ENCODE peak calls at places on chromosomes 4 and X, in seven cellular contexts. H, E, Z, B, Y, M and V are unnamed samples.

GRCh38 chr4:138190452-138190858 is 51.7 kb downstream of the SLC7A11 start:
- DNase-seq in E (no peak), H (no peak), Z (no peak), B (no peak), M (no peak), Y (no peak), V (no peak)

GRCh38 chrX:154693394-154693793 is 40.0 kb upstream of the CTAG2 start:
- DNase-seq in H (no peak), M (no peak), Y (no peak), B (no peak), Z (no peak), E (no peak), V (no peak)

GRCh38 chr4:13193662-13194061 is 290.5 kb downstream of the RAB28 start:
- DNase-seq in H (no peak), Z (no peak), Y (no peak), E (no peak), B (no peak), M (no peak), V (no peak)

GRCh38 chrX:101078716-101079115 is at the start of gene TMEM35A:
- DNase-seq in E (no peak), M (peak), H (no peak), Z (no peak), B (no peak), Y (peak), V (no peak)

GRCh38 chr4:87502580-87503238 is 26.5 kb downstream of the SPARCL1 start:
- DNase-seq in Z (no peak), H (no peak), E (no peak), M (no peak), Y (no peak), B (no peak), V (peak)

GRCh38 chrX:109270580-109271484 is 211.1 kb downstream of the GUCY2F start:
- DNase-seq in Y (peak), H (peak), M (peak), E (peak), B (no peak), Z (peak), V (peak)

GRCh38 chrX:110745288-110745687 is 50.3 kb downstream of the CHRDL1 start:
- DNase-seq in B (no peak), H (no peak), M (no peak), Z (no peak), E (no peak), Y (no peak), V (no peak)

GRCh38 chr4:143354990-143355389 is 18.3 kb downstream of the GAB1 start:
- DNase-seq in H (no peak), E (no peak), M (no peak), Z (no peak), Y (no peak), B (no peak), V (no peak)

GRCh38 chrX:118024482-118024881 is 92.1 kb downstream of the KLHL13 start:
- DNase-seq in M (no peak), E (no peak), B (no peak), H (no peak), Y (no peak), Z (no peak), V (no peak)

GRCh38 chr4:58247792-58248191 is 1137.6 kb upstream of the IGFBP7 start:
- DNase-seq in M (no peak), Y (no peak), B (no peak), E (no peak), H (no peak), Z (no peak), V (no peak)

GRCh38 chr4:173878701-173879100 is 348.7 kb upstream of the HAND2 start:
- DNase-seq in M (no peak), Z (no peak), Y (peak), B (no peak), H (no peak), E (peak), V (no peak)

GRCh38 chrX:37409278-37409677 is 60.1 kb downstream of the PRRG1 start:
- DNase-seq in E (no peak), Y (no peak), M (no peak), Z (no peak), H (no peak), B (no peak), V (no peak)

GRCh38 chrX:109485470-109486340 is 3.8 kb upstream of the GUCY2F start:
- DNase-seq in H (peak), B (peak), M (peak), E (peak), Z (peak), Y (peak), V (peak)

GRCh38 chr4:152138451-152138850 is 377.6 kb upstream of the GATB start:
- DNase-seq in H (no peak), Z (no peak), M (no peak), B (no peak), Y (no peak), E (no peak), V (no peak)

GRCh38 chr4:41887821-41888699 is 47.2 kb upstream of the TMEM33 start:
- DNase-seq in M (peak), Z (no peak), B (peak), H (no peak), Y (peak), E (peak), V (peak)

GRCh38 chr4:15162046-15162445 is 159.8 kb downstream of the CPEB2 start:
- DNase-seq in E (no peak), Y (no peak), H (no peak), M (no peak), Z (no peak), B (no peak), V (no peak)

GRCh38 chr4:163493643-163494359 is 689 bp upstream of the TMA16 start:
- DNase-seq in Y (no peak), B (no peak), M (no peak), H (no peak), E (no peak), Z (peak), V (no peak)

GRCh38 chr4:143517764-143518163 is 4.3 kb downstream of the SMARCA5 start:
- DNase-seq in E (no peak), Y (no peak), B (no peak), H (no peak), Z (no peak), M (no peak), V (no peak)

GRCh38 chr4:102174800-102175199 is 170.5 kb downstream of the SLC39A8 start:
- DNase-seq in E (peak), B (no peak), Y (peak), Z (no peak), H (no peak), M (peak), V (peak)

GRCh38 chr4:26321326-26322276 is 787 bp downstream of the RBPJ start:
- DNase-seq in H (peak), E (peak), Z (peak), B (no peak), M (no peak), Y (peak), V (no peak)

GRCh38 chr4:74640111-74640903 is 154.0 kb downstream of the BTC start:
- DNase-seq in Z (no peak), B (no peak), Y (peak), M (peak), H (no peak), E (peak), V (peak)

GRCh38 chrX:72114306-72114705 is 17.4 kb downstream of the RTL5 start:
- DNase-seq in H (no peak), B (no peak), Y (no peak), Z (no peak), M (no peak), E (no peak), V (no peak)

GRCh38 chr4:100288167-100288566 is 97.9 kb upstream of the DDIT4L start:
- DNase-seq in M (no peak), E (no peak), H (no peak), B (no peak), Z (no peak), Y (peak), V (peak)

GRCh38 chrX:93637591-93637990 is 35.8 kb downstream of the NAP1L3 start:
- DNase-seq in Y (no peak), B (no peak), E (no peak), M (no peak), H (no peak), Z (no peak), V (no peak)

GRCh38 chr4:160877087-160877790 is 1286.6 kb downstream of the FSTL5 start:
- DNase-seq in B (no peak), E (peak), Y (no peak), H (no peak), Z (no peak), M (peak), V (peak)

DNA sequence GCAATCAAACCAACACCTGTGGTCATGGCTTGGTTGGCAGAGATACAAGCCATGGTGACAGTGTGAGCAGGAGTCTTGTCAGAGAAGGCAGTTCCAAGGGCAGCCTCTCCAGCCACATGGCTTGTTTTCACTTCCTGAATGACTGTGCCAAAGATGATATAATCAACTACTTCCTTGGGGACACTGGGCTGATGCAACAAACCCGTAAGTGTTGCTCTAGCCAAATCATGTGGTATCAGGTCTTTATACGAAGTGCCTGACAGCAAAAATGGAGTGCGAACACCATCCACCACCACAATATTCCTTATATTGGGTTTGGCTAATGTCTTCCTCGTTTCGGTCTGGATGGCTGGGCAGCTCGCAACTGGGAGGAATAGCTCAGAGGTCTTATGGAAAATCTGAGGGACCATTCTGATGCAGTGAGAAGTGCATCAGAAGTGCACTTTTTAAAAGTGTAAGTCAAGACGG is 922.0 kb downstream of the NLGN4X start:
- DNase-seq in Y (no peak), Z (no peak), E (no peak), B (no peak), M (no peak), H (no peak), V (no peak)
- H3K4me3 ChIP-seq in Y (no peak), Z (no peak), E (no peak), B (no peak), M (no peak), H (no peak), V (no peak)

DNA sequence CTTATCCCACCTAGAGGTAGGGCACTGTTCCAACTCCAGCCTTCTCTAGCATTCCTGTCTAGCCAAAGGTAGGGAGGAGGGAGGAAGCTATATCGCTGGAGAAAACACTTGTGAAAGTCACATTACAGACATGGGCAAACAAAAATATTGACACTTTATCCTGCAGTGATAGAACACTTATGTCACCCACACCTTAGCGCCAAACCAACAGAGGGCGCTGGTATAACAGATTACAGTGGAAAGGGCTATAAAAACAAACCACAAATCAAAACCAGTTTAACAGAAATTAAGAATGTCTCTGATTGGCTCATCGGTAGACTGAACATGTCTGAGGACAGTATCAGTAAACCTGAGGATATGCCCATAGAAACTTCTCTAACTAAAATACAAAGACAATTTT is 451.3 kb downstream of the TLL1 start:
- DNase-seq in Z (no peak), M (peak), B (no peak), E (no peak), H (no peak), Y (peak), V (peak)
- TF ChIP-seq CTCF in Z (no peak), M (peak), B (no peak), E (peak), H (no peak), Y (peak), V (peak)

GRCh38 chrX:11351375-11352295 is 58.4 kb downstream of the AMELX start:
- DNase-seq in E (peak), Z (peak), M (peak), Y (peak), B (no peak), H (no peak), V (no peak)
- H3K4me3 ChIP-seq in E (no peak), Z (peak), M (no peak), Y (no peak), B (no peak), H (no peak), V (no peak)

GRCh38 chr4:148182230-148182928 is 259.8 kb downstream of the NR3C2 start:
- DNase-seq in B (no peak), Y (no peak), H (no peak), M (no peak), Z (no peak), E (no peak), V (no peak)

GRCh38 chr4:148184922-148185321 is 257.3 kb downstream of the NR3C2 start:
- DNase-seq in E (no peak), Y (no peak), Z (no peak), B (no peak), H (no peak), M (no peak), V (no peak)
- TF ChIP-seq CTCF in E (no peak), Y (no peak), Z (no peak), B (no peak), H (no peak), M (no peak), V (no peak)

DNA sequence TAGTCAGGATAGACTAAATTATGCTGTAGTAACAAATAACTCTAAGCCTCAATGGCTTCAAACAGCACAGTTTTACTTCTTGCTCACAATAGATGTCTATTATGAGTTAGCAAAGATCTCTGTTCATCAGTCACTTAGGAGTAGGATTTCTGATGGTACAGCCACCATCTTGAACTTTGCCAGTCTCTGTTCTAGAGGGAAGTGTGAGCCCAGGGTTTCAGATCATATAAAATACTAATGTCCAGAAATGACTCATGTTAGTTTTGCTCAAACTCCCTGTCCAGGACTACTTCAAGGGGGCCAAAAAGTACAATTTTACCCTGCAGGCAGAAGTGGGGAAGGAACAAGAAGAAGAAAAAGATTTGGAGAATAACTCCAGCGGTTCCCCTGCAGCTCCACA is 77.1 kb upstream of the LSM6 start:
- DNase-seq in B (no peak), M (no peak), H (no peak), E (no peak), Z (no peak), Y (no peak), V (no peak)
- H3K4me3 ChIP-seq in B (no peak), M (no peak), H (no peak), E (no peak), Z (no peak), Y (no peak), V (no peak)

GRCh38 chrX:67296395-67296794 is 247.4 kb upstream of the AR start:
- DNase-seq in H (no peak), B (no peak), Y (no peak), Z (no peak), M (no peak), E (no peak), V (no peak)

GRCh38 chrX:67288958-67289641 is 254.7 kb upstream of the AR start:
- DNase-seq in B (no peak), M (no peak), H (no peak), E (no peak), Y (no peak), Z (no peak), V (no peak)

GRCh38 chrX:67295924-67296323 is 247.9 kb upstream of the AR start:
- DNase-seq in H (no peak), M (no peak), E (no peak), Z (no peak), B (no peak), Y (no peak), V (no peak)

DNA sequence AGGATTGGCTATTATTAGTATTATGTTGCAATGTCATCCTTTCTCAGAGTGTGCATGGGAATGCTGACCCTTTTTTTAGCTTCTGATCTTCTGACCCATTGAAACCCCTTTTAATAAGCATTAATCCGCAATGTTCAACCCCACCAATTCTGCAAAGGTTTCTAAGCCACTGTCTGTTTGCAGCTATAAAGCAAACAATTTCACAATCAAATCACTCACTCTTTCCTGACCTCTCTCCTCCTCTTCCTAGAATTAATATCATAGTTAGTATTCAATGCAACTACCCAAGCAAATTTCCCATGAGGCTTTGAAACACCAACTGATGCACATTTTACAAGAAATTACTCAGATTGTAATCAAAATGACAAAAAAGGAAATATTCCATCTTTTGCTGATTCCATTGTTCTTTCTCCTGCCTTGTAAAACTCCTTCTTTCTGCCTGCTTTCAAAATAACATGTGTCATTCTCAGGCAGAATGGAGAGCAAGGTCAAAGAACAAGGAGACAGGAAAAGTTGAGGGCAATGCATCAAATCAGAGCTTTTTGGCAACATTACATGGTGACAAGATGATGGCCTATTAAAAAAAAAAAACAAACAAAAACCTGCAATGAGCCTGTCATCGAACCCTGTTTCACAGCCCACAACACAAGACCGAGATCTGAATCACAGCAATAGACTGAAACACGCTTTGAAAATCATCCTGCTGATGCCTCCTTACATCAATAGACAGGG is 253.2 kb upstream of the AR start:
- DNase-seq in M (no peak), Y (no peak), Z (no peak), B (no peak), H (no peak), E (no peak), V (no peak)
- TF ChIP-seq CTCF in M (no peak), Y (no peak), Z (no peak), B (no peak), H (no peak), E (no peak), V (no peak)

GRCh38 chr4:170089743-170090666 is at the start of gene AADAT:
- DNase-seq in B (no peak), Y (peak), M (peak), Z (peak), H (peak), E (peak), V (peak)
- H3K4me3 ChIP-seq in B (peak), Y (peak), M (peak), Z (peak), H (peak), E (peak), V (peak)

GRCh38 chr4:95693594-95693993 is 144.8 kb upstream of the UNC5C start:
- DNase-seq in H (no peak), Y (no peak), Z (no peak), E (peak), B (no peak), M (peak), V (peak)
- TF ChIP-seq CTCF in H (no peak), Y (no peak), Z (no peak), E (peak), B (no peak), M (peak), V (peak)